ENCODE peak calls at places on chromosomes 13 and 19, in eight cellular contexts. X is T-helper 17 cell; J is effector CD4-positive, alpha-beta T cell; T is WTC11; M is BJ; I is brain microvascular endothelial cell; R is SW 1271; U is CD8-positive, alpha-beta memory T cell. B is an unnamed sample.

GRCh38 chr13:102940143-102940542 is 94.3 kb downstream of the ERCC5 start:
- DNase-seq in T (peak; percentile 51), J (no peak), U (no peak), M (no peak), R (no peak), X (no peak), I (no peak), B (peak; percentile 50)

GRCh38 chr19:5951338-5951861 is 26.5 kb downstream of the RANBP3 start:
- DNase-seq in R (no peak), M (no peak), J (no peak), X (no peak), U (no peak), T (peak; percentile 33), I (no peak), B (peak; percentile 46)

GRCh38 chr13:72774019-72774418 is 7.7 kb downstream of the DIS3 start:
- DNase-seq in I (no peak), M (no peak), R (no peak), J (no peak), T (no peak), X (no peak), U (no peak), B (no peak)

GRCh38 chr13:23867027-23867491 is 22.1 kb downstream of the MIPEP start:
- DNase-seq in T (no peak), J (no peak), X (no peak), M (no peak), I (peak; percentile 79), U (no peak), R (no peak), B (peak; percentile 41)

GRCh38 chr19:2613507-2614295 is 88.8 kb downstream of the GNG7 start:
- DNase-seq in U (peak; percentile 63), R (no peak), I (no peak), T (peak; percentile 71), J (peak; percentile 49), X (peak; percentile 40), M (no peak), B (peak; percentile 71)

GRCh38 chr19:45439569-45440258 is 16.0 kb upstream of the ERCC1 start:
- DNase-seq in U (peak; percentile 89), T (peak; percentile 79), J (peak; percentile 79), R (peak; percentile 59), X (peak; percentile 75), M (no peak), I (peak; percentile 77), B (peak; percentile 77)

GRCh38 chr19:15015946-15016542 is 33.2 kb upstream of the CASP14 start:
- DNase-seq in X (no peak), T (peak; percentile 60), I (no peak), U (no peak), M (no peak), R (no peak), J (no peak), B (peak; percentile 51)

GRCh38 chr13:90402102-90402501 is 945.4 kb upstream of the MIR17HG start:
- DNase-seq in J (no peak), U (no peak), X (no peak), R (no peak), M (no peak), I (no peak), T (no peak), B (no peak)

GRCh38 chr19:15288146-15288963 is 44.0 kb downstream of the BRD4 start:
- DNase-seq in J (no peak), M (no peak), U (no peak), T (no peak), I (no peak), R (no peak), X (no peak), B (no peak)

GRCh38 chr13:82698383-82698782 is 1183.9 kb downstream of the SLITRK1 start:
- DNase-seq in T (no peak), I (no peak), J (no peak), U (no peak), M (no peak), X (no peak), R (no peak), B (no peak)

GRCh38 chr19:5211217-5211822 is 129.3 kb downstream of the PTPRS start:
- DNase-seq in M (no peak), X (no peak), J (no peak), R (no peak), I (no peak), U (no peak), T (no peak), B (no peak)

GRCh38 chr13:91904597-91904996 is 506.2 kb downstream of the GPC5 start:
- DNase-seq in M (no peak), T (no peak), R (no peak), U (no peak), X (no peak), I (no peak), J (no peak), B (no peak)

GRCh38 chr13:48252176-48252575 is 19.2 kb downstream of the ITM2B start:
- DNase-seq in T (no peak), I (no peak), M (no peak), U (no peak), J (no peak), R (no peak), X (no peak), B (no peak)

GRCh38 chr19:11300811-11301120 is 4.8 kb downstream of the TSPAN16 start:
- DNase-seq in J (no peak), M (no peak), X (no peak), U (no peak), T (no peak), R (no peak), I (no peak), B (no peak)

GRCh38 chr19:19321143-19321577 is 531 bp downstream of the MAU2 start:
- DNase-seq in I (no peak), X (no peak), U (peak; percentile 21), T (peak; percentile 40), M (no peak), R (peak; percentile 4), J (peak; percentile 14), B (peak; percentile 47)

GRCh38 chr13:93172109-93172508 is 54.5 kb upstream of the GPC6 start:
- DNase-seq in X (no peak), R (no peak), T (peak; percentile 16), I (no peak), J (no peak), U (no peak), M (no peak), B (no peak)

GRCh38 chr13:89269737-89270136 is 1598.6 kb downstream of the SLITRK5 start:
- DNase-seq in U (no peak), I (no peak), T (no peak), R (no peak), X (no peak), M (no peak), J (no peak), B (no peak)

GRCh38 chr19:33255781-33256180 is 30.1 kb upstream of the SLC7A10 start:
- DNase-seq in X (no peak), U (no peak), J (no peak), I (no peak), M (no peak), R (no peak), T (no peak), B (no peak)

GRCh38 chr13:112978561-112979405 is 9.8 kb downstream of the MCF2L start:
- DNase-seq in X (no peak), M (no peak), J (no peak), R (no peak), T (no peak), U (no peak), I (no peak), B (no peak)

GRCh38 chr19:21824679-21825078 is 11.3 kb downstream of the ZNF43 start:
- DNase-seq in U (no peak), X (no peak), T (no peak), R (no peak), M (no peak), J (no peak), I (no peak), B (no peak)

GRCh38 chr13:91630916-91631315 is 232.5 kb downstream of the GPC5 start:
- DNase-seq in X (no peak), T (no peak), M (no peak), J (no peak), I (no peak), R (no peak), U (no peak), B (no peak)

GRCh38 chr13:108437496-108437895 is 168.0 kb downstream of the TNFSF13B start:
- DNase-seq in J (no peak), T (no peak), I (peak; percentile 70), M (no peak), X (no peak), U (no peak), R (no peak), B (no peak)

GRCh38 chr19:54178581-54179261 is 5.8 kb upstream of the TMC4 start:
- DNase-seq in U (peak; percentile 40), T (peak; percentile 81), I (no peak), R (no peak), M (no peak), X (no peak), J (no peak), B (peak; percentile 87)

GRCh38 chr19:19257836-19258588 is 15.1 kb downstream of the TM6SF2 start:
- DNase-seq in I (no peak), J (no peak), T (no peak), X (no peak), M (no peak), U (no peak), R (no peak), B (no peak)

GRCh38 chr13:75139291-75139690 is 342.7 kb downstream of the TBC1D4 start:
- DNase-seq in X (no peak), J (no peak), M (no peak), T (no peak), I (no peak), R (no peak), U (no peak), B (no peak)

GRCh38 chr19:10018219-10018618 is 4.9 kb downstream of the RDH8 start:
- DNase-seq in X (no peak), I (no peak), R (no peak), M (peak; percentile 38), U (no peak), J (no peak), T (no peak), B (no peak)